ENCODE peak calls at places on chromosomes 1 and 21, in six cellular contexts. One of them, this sample, is unnamed.

GRCh38 chr21:34715518-34715917 is 46.7 kb downstream of the CLIC6 start:
- DNase-seq in K562: no peak
- DNase-seq in H1: no peak
- DNase-seq in GM12878: no peak
- DNase-seq in SK-N-SH: no peak
- DNase-seq in HCT116: no peak
- DNase-seq in this sample: no peak

GRCh38 chr1:61743716-61744620 is 1.7 kb downstream of the PATJ start:
- DNase-seq in K562: no peak
- DNase-seq in H1: no peak
- DNase-seq in GM12878: no peak
- DNase-seq in SK-N-SH: no peak
- DNase-seq in HCT116: no peak
- DNase-seq in this sample: no peak

GRCh38 chr1:27645071-27645415 is 10.1 kb upstream of the FGR start:
- DNase-seq in K562: no peak
- DNase-seq in H1: no peak
- DNase-seq in GM12878: no peak
- DNase-seq in SK-N-SH: no peak
- DNase-seq in HCT116: no peak
- DNase-seq in this sample: no peak

GRCh38 chr1:158028956-158029355 is 35.5 kb downstream of the KIRREL1 start:
- DNase-seq in K562: no peak
- DNase-seq in H1: no peak
- DNase-seq in GM12878: no peak
- DNase-seq in SK-N-SH: no peak
- DNase-seq in HCT116: no peak
- DNase-seq in this sample: no peak

GRCh38 chr1:116167625-116168276 is 56.6 kb downstream of the MAB21L3 start:
- DNase-seq in K562: no peak
- DNase-seq in H1: no peak
- DNase-seq in GM12878: no peak
- DNase-seq in SK-N-SH: no peak
- DNase-seq in HCT116: no peak
- DNase-seq in this sample: no peak

GRCh38 chr1:2258996-2259395 is 30.9 kb downstream of the SKI start:
- DNase-seq in K562: no peak
- DNase-seq in H1: no peak
- DNase-seq in GM12878: no peak
- DNase-seq in SK-N-SH: no peak
- DNase-seq in HCT116: no peak
- DNase-seq in this sample: no peak

GRCh38 chr1:150678988-150679387 is 18.0 kb downstream of the GOLPH3L start:
- DNase-seq in K562: no peak
- DNase-seq in H1: no peak
- DNase-seq in GM12878: no peak
- DNase-seq in SK-N-SH: no peak
- DNase-seq in HCT116: no peak
- DNase-seq in this sample: no peak

GRCh38 chr1:63758805-63759204 is 15.0 kb upstream of the ROR1 start:
- DNase-seq in K562: no peak
- DNase-seq in H1: no peak
- DNase-seq in GM12878: no peak
- DNase-seq in SK-N-SH: peak; percentile 27
- DNase-seq in HCT116: no peak
- DNase-seq in this sample: no peak

GRCh38 chr1:114671011-114671938 is 1.4 kb upstream of the DENND2C start:
- DNase-seq in K562: no peak
- DNase-seq in H1: no peak
- DNase-seq in GM12878: no peak
- DNase-seq in SK-N-SH: peak; percentile 29
- DNase-seq in HCT116: no peak
- DNase-seq in this sample: no peak

DNA sequence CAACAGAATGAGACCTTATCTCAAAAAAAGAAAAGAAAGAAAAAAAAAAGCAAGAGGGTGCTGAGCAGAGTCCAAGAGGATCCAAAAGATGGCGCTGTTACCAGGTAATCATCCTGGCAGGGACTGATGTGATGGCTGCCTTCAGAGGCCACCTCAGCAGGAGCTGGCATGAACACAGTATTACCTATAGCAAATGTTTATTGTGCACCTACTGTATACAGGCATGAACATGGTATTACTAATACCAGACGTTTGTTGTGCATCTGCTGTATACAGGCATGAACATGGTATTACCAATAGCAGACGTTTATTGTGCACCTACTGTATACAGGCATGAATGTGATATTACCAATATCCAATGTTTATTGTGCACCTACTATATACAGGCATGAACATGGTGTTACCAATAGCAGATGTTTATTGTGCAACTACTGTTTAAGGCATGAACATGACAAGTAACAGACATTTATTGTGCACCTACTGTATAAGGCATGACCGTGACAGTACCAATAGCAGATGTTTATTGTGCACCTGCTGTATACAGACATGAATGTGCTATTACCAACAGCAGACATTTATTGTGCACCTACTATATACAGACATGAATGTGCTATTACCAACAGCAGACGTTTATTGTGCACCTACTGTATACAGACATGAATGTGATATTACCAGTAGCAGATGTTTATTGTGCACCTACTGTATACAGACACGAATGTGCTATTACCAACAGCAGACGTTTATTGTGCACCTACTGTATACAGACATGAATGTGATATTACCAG is 115.1 kb upstream of the TMEM51 start:
- DNase-seq in K562: peak; percentile 67
- DNase-seq in H1: no peak
- DNase-seq in GM12878: no peak
- DNase-seq in SK-N-SH: peak; percentile 55
- DNase-seq in HCT116: peak; percentile 77
- DNase-seq in this sample: peak; percentile 39
- TF ChIP-seq YY1 in K562: no peak
- TF ChIP-seq YY1 in H1: peak; percentile 85
- TF ChIP-seq YY1 in GM12878: peak; percentile 45
- TF ChIP-seq YY1 in SK-N-SH: no peak
- TF ChIP-seq YY1 in HCT116: peak; percentile 59
- TF ChIP-seq YY1 in this sample: no peak

GRCh38 chr1:45806129-45806528 is 2.7 kb downstream of the MAST2 start:
- DNase-seq in K562: no peak
- DNase-seq in H1: no peak
- DNase-seq in GM12878: no peak
- DNase-seq in SK-N-SH: no peak
- DNase-seq in HCT116: no peak
- DNase-seq in this sample: no peak
- H3K4me3 ChIP-seq in K562: no peak overlapping the region
- H3K4me3 ChIP-seq in H1: no peak overlapping the region
- H3K4me3 ChIP-seq in GM12878: no peak overlapping the region
- H3K4me3 ChIP-seq in SK-N-SH: no peak overlapping the region
- H3K4me3 ChIP-seq in HCT116: no peak overlapping the region
- H3K4me3 ChIP-seq in this sample: no peak overlapping the region

GRCh38 chr1:201049248-201049831 is 25.8 kb upstream of the KIF21B start:
- DNase-seq in K562: no peak
- DNase-seq in H1: no peak
- DNase-seq in GM12878: no peak
- DNase-seq in SK-N-SH: peak; percentile 54
- DNase-seq in HCT116: no peak
- DNase-seq in this sample: no peak
- TF ChIP-seq YY1 in K562: no peak
- TF ChIP-seq YY1 in H1: no peak
- TF ChIP-seq YY1 in GM12878: no peak
- TF ChIP-seq YY1 in SK-N-SH: no peak
- TF ChIP-seq YY1 in HCT116: no peak
- TF ChIP-seq YY1 in this sample: no peak

GRCh38 chr1:220485791-220486190 is 42.1 kb upstream of the MARK1 start:
- DNase-seq in K562: no peak
- DNase-seq in H1: no peak
- DNase-seq in GM12878: no peak
- DNase-seq in SK-N-SH: no peak
- DNase-seq in HCT116: no peak
- DNase-seq in this sample: no peak
- H3K4me3 ChIP-seq in K562: no peak overlapping the region
- H3K4me3 ChIP-seq in H1: no peak overlapping the region
- H3K4me3 ChIP-seq in GM12878: no peak overlapping the region
- H3K4me3 ChIP-seq in SK-N-SH: no peak overlapping the region
- H3K4me3 ChIP-seq in HCT116: no peak overlapping the region
- H3K4me3 ChIP-seq in this sample: no peak overlapping the region

GRCh38 chr1:153941826-153942725 is 4.4 kb downstream of the DENND4B start:
- DNase-seq in K562: no peak
- DNase-seq in H1: no peak
- DNase-seq in GM12878: no peak
- DNase-seq in SK-N-SH: peak; percentile 13
- DNase-seq in HCT116: no peak
- DNase-seq in this sample: no peak
- TF ChIP-seq YY1 in K562: no peak
- TF ChIP-seq YY1 in H1: no peak
- TF ChIP-seq YY1 in GM12878: no peak
- TF ChIP-seq YY1 in SK-N-SH: no peak
- TF ChIP-seq YY1 in HCT116: no peak
- TF ChIP-seq YY1 in this sample: no peak

GRCh38 chr1:225811622-225812487 is 1.9 kb downstream of the EPHX1 start:
- DNase-seq in K562: peak; percentile 51
- DNase-seq in H1: no peak
- DNase-seq in GM12878: no peak
- DNase-seq in SK-N-SH: no peak
- DNase-seq in HCT116: no peak
- DNase-seq in this sample: no peak

GRCh38 chr1:225808136-225808535 is 1.8 kb upstream of the EPHX1 start:
- DNase-seq in K562: no peak
- DNase-seq in H1: no peak
- DNase-seq in GM12878: no peak
- DNase-seq in SK-N-SH: no peak
- DNase-seq in HCT116: no peak
- DNase-seq in this sample: no peak

GRCh38 chr1:225809842-225810578 is at the start of gene EPHX1:
- DNase-seq in K562: peak; percentile 93
- DNase-seq in H1: no peak
- DNase-seq in GM12878: peak; percentile 15
- DNase-seq in SK-N-SH: peak; percentile 95
- DNase-seq in HCT116: peak; percentile 71
- DNase-seq in this sample: peak; percentile 93

DNA sequence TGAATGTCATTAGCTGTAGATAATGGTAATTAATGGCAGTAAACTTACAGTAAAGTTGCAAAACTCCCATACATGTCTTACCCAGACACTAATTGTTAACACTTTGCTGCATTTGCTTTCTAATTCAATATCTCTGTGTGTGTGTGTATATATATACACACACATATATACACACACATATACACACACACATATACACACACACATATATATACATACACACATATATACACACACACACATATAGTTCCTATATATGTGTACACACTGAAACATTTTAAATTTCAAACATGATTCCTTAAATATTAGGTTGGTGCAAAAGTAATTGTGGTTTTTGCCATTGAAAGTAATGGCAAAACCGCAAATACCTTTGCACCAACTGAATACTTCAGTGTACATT is 3.7 kb upstream of the EPHX1 start:
- DNase-seq in K562: no peak
- DNase-seq in H1: no peak
- DNase-seq in GM12878: no peak
- DNase-seq in SK-N-SH: no peak
- DNase-seq in HCT116: no peak
- DNase-seq in this sample: no peak
- H3K4me3 ChIP-seq in K562: no peak overlapping the region
- H3K4me3 ChIP-seq in H1: no peak overlapping the region
- H3K4me3 ChIP-seq in GM12878: no peak overlapping the region
- H3K4me3 ChIP-seq in SK-N-SH: no peak overlapping the region
- H3K4me3 ChIP-seq in HCT116: no peak overlapping the region
- H3K4me3 ChIP-seq in this sample: no peak overlapping the region

GRCh38 chr1:10106241-10106640 is 73.5 kb downstream of the UBE4B start:
- DNase-seq in K562: no peak
- DNase-seq in H1: no peak
- DNase-seq in GM12878: no peak
- DNase-seq in SK-N-SH: no peak
- DNase-seq in HCT116: no peak
- DNase-seq in this sample: no peak

GRCh38 chr1:10106756-10107479 is 74.2 kb downstream of the UBE4B start:
- DNase-seq in K562: no peak
- DNase-seq in H1: no peak
- DNase-seq in GM12878: no peak
- DNase-seq in SK-N-SH: no peak
- DNase-seq in HCT116: no peak
- DNase-seq in this sample: no peak

GRCh38 chr1:10109372-10109771 is 76.6 kb downstream of the UBE4B start:
- DNase-seq in K562: no peak
- DNase-seq in H1: no peak
- DNase-seq in GM12878: no peak
- DNase-seq in SK-N-SH: no peak
- DNase-seq in HCT116: no peak
- DNase-seq in this sample: no peak

GRCh38 chr1:10108948-10109347 is 76.2 kb downstream of the UBE4B start:
- DNase-seq in K562: no peak
- DNase-seq in H1: no peak
- DNase-seq in GM12878: no peak
- DNase-seq in SK-N-SH: no peak
- DNase-seq in HCT116: no peak
- DNase-seq in this sample: no peak

DNA sequence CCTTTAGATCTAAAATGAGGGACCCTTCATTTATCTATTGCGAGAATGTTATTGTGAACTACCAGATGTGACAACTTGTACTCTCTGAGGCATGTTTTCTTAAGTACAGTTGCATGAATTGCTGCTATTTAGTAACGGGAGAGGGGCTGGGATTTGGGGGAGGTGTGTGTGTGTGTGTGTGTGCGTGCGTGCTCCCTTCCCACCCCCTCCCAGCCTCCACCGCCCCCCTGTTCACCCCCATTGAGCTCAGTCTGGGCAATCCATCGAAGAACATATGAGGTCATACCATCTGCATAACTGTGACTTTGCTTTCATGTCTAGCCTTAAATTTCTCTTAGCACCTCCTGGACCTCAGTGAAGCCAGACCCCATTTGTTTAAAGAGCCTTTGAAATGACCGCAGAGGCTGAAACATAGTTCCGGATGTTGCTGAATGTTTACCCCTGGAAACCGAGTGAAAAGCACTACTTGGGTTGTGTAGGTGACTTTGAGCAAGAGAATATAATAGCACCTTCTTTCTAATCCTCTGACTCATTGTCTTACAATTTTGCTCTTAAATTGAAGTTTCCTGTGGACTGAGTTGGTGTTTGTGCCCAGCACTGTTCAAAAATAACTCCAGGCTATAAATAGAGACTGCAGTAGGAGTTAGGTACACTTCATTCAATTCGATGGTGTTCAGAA is 75.4 kb downstream of the UBE4B start:
- DNase-seq in K562: no peak
- DNase-seq in H1: no peak
- DNase-seq in GM12878: no peak
- DNase-seq in SK-N-SH: no peak
- DNase-seq in HCT116: peak; percentile 91
- DNase-seq in this sample: peak; percentile 11
- TF ChIP-seq YY1 in K562: no peak
- TF ChIP-seq YY1 in H1: no peak
- TF ChIP-seq YY1 in GM12878: no peak
- TF ChIP-seq YY1 in SK-N-SH: no peak
- TF ChIP-seq YY1 in HCT116: peak; percentile 43
- TF ChIP-seq YY1 in this sample: no peak

This sample was measured in NT2/D1.